ENCODE peak calls at places on chromosomes 6 and 20, in eight cellular contexts. R is psoas muscle, A is esophagus squamous epithelium, C is aorta, Z is lower lobe of right lung, H is OCI-LY7, V is adrenal gland, D is brain microvascular endothelial cell. O is an unnamed sample.

GRCh38 chr6:167825759-167826229 is 917 bp upstream of the AFDN start:
- DNase-seq in R (peak), Z (peak), H (no peak), V (peak), C (peak), D (no peak), A (no peak), O (peak)

GRCh38 chr6:85792278-85792677 is 149.6 kb upstream of the SYNCRIP start:
- DNase-seq in H (no peak), V (no peak), A (no peak), C (no peak), R (no peak), Z (no peak), D (no peak), O (no peak)

GRCh38 chr6:6007311-6008113 is 787 bp upstream of the NRN1 start:
- DNase-seq in H (peak), D (peak), A (no peak), C (peak), V (no peak), R (peak), Z (no peak), O (no peak)

GRCh38 chr6:4134841-4135664 is at the start of gene ECI2:
- DNase-seq in H (peak), D (no peak), V (peak), A (peak), Z (peak), C (peak), R (peak), O (peak)

GRCh38 chr6:18565231-18565630 is 178.1 kb downstream of the RNF144B start:
- DNase-seq in C (no peak), Z (no peak), R (no peak), A (no peak), D (no peak), V (no peak), H (no peak), O (no peak)

GRCh38 chr6:74480561-74480960 is 725.3 kb downstream of the COL12A1 start:
- DNase-seq in H (no peak), A (no peak), R (no peak), D (no peak), V (no peak), Z (no peak), C (no peak), O (no peak)

GRCh38 chr6:83708970-83709747 is at the start of gene SNAP91:
- DNase-seq in D (no peak), C (peak), A (no peak), H (no peak), Z (peak), V (peak), R (no peak), O (peak)

GRCh38 chr6:109702797-109703196 is 11.7 kb downstream of the FIG4 start:
- DNase-seq in H (no peak), C (no peak), Z (no peak), R (no peak), A (no peak), D (no peak), V (no peak), O (no peak)

GRCh38 chr6:81814365-81815109 is 62.1 kb upstream of the TENT5A start:
- DNase-seq in C (no peak), A (no peak), R (no peak), V (no peak), Z (no peak), D (no peak), H (no peak), O (no peak)

GRCh38 chr6:28078836-28079235 is 1.5 kb upstream of the ZNF165 start:
- DNase-seq in H (no peak), Z (no peak), A (no peak), V (no peak), C (no peak), D (no peak), R (no peak), O (no peak)

DNA sequence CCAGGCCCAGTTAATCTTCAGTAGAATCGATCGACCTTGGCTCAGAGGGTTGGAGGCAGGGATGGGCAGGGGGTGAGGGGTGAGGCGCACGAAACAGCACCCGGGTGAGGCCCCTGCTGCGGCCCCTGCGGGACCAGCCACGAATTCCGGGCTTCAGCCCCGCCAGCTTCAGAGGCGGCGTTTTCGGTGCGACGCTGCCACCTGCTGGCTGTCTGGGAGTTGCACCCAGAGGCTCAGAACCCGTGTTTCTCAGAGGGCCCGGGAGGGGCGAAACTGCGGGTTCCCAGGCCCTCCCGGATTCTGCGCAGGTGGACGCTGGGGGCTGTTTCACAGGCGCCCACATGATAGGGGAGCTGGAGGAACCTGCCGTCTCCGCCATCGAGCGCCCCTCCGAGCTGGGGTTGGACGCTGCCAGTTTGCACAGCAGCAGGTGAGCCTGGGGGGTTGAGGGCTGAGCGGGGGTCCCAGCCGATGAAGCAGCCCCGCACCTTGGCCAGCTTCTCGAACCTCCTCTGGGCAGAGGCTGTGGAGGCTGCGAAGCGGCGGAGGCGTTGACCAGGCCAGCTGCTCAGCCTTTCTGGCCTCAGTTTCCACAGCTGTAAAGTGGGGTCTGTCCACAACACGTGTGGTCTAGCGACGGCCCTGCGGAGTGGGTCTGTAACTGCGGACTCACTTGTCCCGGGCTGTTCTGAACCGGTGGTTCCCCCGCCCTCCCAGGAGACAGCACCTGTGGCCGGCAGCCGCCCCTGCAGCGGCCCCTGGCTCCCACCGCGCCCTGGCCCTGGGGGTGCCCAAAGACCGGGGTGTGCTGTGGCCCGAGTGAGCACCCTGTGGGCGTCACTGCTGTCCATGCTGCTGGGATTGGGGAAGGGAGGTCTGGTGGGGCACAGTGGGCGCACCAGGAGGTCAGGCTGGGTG is 2.5 kb upstream of the BHLHE23 start:
- DNase-seq in H (peak), R (peak), D (peak), V (peak), C (peak), A (no peak), Z (peak), O (peak)
- H3K4me3 ChIP-seq in H (no peak), R (peak), D (no peak), V (no peak), C (no peak), A (no peak), Z (no peak), O (no peak)

GRCh38 chr6:87945181-87945580 is 102.5 kb upstream of the SPACA1 start:
- DNase-seq in R (no peak), H (no peak), C (no peak), A (no peak), Z (no peak), D (no peak), V (no peak), O (no peak)
- H3K4me3 ChIP-seq in R (no peak), H (no peak), C (no peak), A (no peak), Z (no peak), D (no peak), V (no peak), O (no peak)

DNA sequence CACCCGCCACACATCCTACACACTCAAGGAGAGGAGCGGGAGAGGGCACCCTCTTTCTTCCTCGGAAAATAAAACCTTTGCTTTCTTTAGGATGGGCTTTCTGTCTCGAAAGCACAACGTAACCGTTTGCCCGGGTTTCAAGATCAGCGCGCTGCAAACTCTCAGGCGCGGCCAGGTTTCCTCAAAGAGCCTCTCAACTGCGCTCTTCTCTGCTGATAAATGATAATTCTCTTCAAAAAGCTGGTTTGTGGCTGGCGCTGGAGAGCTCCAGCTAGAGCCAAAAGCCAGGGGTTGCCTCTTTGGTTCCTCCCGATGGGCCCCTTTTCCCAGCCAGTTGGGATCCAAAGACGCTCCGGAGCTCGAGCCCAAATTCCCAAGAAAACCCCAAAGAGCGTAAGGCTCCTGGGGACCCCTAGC is 460 bp upstream of the PLCB1 start:
- DNase-seq in C (no peak), Z (peak), R (no peak), D (peak), V (no peak), A (no peak), H (no peak), O (no peak)
- H3K4me3 ChIP-seq in C (no peak), Z (peak), R (peak), D (peak), V (no peak), A (peak), H (peak), O (no peak)

DNA sequence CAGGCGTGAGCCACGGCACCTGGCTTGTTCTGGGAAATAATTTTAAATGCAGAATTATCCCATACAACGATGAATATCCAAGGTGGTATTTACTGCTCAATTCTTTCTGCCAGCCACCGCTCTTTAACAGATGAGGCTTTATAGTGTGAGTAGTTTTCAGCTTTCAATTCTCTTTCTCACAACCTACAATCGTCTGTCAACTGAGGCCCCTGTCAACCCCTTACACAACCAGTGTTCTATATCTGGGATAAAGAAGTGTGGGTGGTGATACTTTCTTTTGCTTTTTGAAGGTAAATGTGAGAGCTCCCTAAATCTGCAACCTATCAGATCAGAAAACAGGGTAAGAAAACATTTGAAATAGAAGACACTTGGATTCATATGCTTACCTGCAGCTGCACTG is 22.5 kb downstream of the STAU1 start:
- DNase-seq in V (no peak), H (no peak), R (no peak), D (no peak), Z (no peak), C (no peak), A (no peak), O (no peak)
- H3K4me3 ChIP-seq in V (no peak), H (no peak), R (no peak), D (no peak), Z (no peak), C (no peak), A (no peak), O (no peak)

GRCh38 chr20:8216375-8217200 is 84.5 kb downstream of the PLCB1 start:
- DNase-seq in V (no peak), A (no peak), H (no peak), R (no peak), Z (no peak), D (no peak), C (no peak), O (no peak)

GRCh38 chr20:8212286-8212685 is 80.2 kb downstream of the PLCB1 start:
- DNase-seq in H (no peak), R (no peak), V (no peak), C (no peak), A (no peak), D (no peak), Z (no peak), O (no peak)

GRCh38 chr20:8213270-8213669 is 81.2 kb downstream of the PLCB1 start:
- DNase-seq in D (no peak), R (no peak), C (no peak), V (no peak), H (no peak), A (no peak), Z (no peak), O (no peak)

GRCh38 chr20:8215516-8215915 is 83.5 kb downstream of the PLCB1 start:
- DNase-seq in A (no peak), H (no peak), Z (no peak), C (no peak), R (no peak), D (peak), V (peak), O (peak)

GRCh38 chr20:8213831-8214587 is 81.9 kb downstream of the PLCB1 start:
- DNase-seq in D (no peak), H (no peak), Z (no peak), R (no peak), C (no peak), A (no peak), V (no peak), O (no peak)
- H3K4me3 ChIP-seq in D (no peak), H (no peak), Z (peak), R (peak), C (no peak), A (no peak), V (no peak), O (no peak)

DNA sequence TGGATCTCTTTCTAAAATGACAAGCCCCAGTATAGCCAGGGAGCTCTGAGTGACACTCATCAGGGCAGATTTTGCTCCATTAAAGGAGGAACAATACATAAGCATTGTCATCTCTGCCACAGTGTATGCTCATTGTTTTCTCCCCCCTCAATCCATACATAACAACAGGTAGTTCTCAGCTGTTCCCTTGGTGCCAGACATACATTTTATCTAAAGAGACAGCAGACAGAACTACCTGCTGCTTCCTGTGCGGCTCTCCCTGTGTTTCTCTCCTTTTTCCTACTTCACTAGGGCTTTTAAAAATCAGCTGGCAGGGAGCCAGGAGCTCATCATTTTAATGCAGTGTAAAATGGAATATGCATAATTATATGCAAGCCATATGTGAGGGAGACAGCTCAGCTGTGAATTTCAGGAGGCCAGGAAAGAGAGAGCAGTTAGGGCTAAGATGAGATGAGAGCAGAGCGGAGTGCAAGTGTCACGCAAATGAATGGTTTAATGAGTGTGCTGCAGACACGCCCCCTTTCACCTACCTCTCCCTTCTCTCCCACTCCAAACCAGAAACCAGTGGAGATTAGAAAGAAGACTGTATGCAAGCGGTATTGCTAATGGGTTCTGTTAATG is 96.0 kb downstream of the SOBP start:
- DNase-seq in A (no peak), V (no peak), R (no peak), Z (no peak), D (no peak), C (no peak), H (no peak), O (no peak)
- H3K4me3 ChIP-seq in A (no peak), V (no peak), R (no peak), Z (no peak), D (no peak), C (no peak), H (no peak), O (no peak)

O was measured in thyroid gland.